ENCODE peak calls at places on chromosomes 3 and 15, in six cellular contexts. O is body of pancreas, X is mucosa of descending colon, Q is A549, Z is left ventricle myocardium inferior, A is GM13976. S is an unnamed sample.

GRCh38 chr3:12724794-12725193 is 34.3 kb downstream of the TMEM40 start:
- DNase-seq in O (no peak), X (no peak), Q (no peak), Z (no peak), A (no peak), S (no peak)

GRCh38 chr15:91849749-91850161 is 3.8 kb upstream of the SLCO3A1 start:
- DNase-seq in O (no peak), X (no peak), Q (peak), Z (no peak), A (no peak), S (no peak)

GRCh38 chr15:98658831-98659699 is 10.7 kb downstream of the IGF1R start:
- DNase-seq in O (peak), X (no peak), Q (peak), Z (no peak), A (peak), S (peak)

GRCh38 chr15:41935566-41936020 is 36.8 kb downstream of the EHD4 start:
- DNase-seq in O (no peak), X (no peak), Q (no peak), Z (no peak), A (no peak), S (no peak)

GRCh38 chr3:16455001-16455400 is 58.5 kb downstream of the RFTN1 start:
- DNase-seq in O (no peak), X (no peak), Q (no peak), Z (peak), A (no peak), S (no peak)

GRCh38 chr15:91311986-91312385 is 211.9 kb downstream of the SV2B start:
- DNase-seq in O (no peak), X (no peak), Q (no peak), Z (no peak), A (no peak), S (peak)

GRCh38 chr3:30221622-30222021 is 384.8 kb upstream of the TGFBR2 start:
- DNase-seq in O (no peak), X (no peak), Q (no peak), Z (no peak), A (no peak), S (no peak)

GRCh38 chr3:151316267-151316991 is at the start of gene GPR87:
- DNase-seq in O (no peak), X (no peak), Q (peak), Z (no peak), A (no peak), S (no peak)

GRCh38 chr15:34325368-34325767 is 12.2 kb downstream of the SLC12A6 start:
- DNase-seq in O (no peak), X (no peak), Q (no peak), Z (no peak), A (no peak), S (no peak)

GRCh38 chr3:47244531-47245100 is 38.0 kb downstream of the KIF9 start:
- DNase-seq in O (no peak), X (no peak), Q (no peak), Z (no peak), A (no peak), S (no peak)

GRCh38 chr3:47245271-47245670 is 37.3 kb downstream of the KIF9 start:
- DNase-seq in O (no peak), X (no peak), Q (no peak), Z (no peak), A (no peak), S (no peak)

GRCh38 chr3:47247131-47248064 is 35.2 kb downstream of the KIF9 start:
- DNase-seq in O (no peak), X (no peak), Q (no peak), Z (no peak), A (no peak), S (no peak)

GRCh38 chr3:47251689-47252088 is 30.9 kb downstream of the KIF9 start:
- DNase-seq in O (no peak), X (no peak), Q (no peak), Z (no peak), A (no peak), S (no peak)

DNA sequence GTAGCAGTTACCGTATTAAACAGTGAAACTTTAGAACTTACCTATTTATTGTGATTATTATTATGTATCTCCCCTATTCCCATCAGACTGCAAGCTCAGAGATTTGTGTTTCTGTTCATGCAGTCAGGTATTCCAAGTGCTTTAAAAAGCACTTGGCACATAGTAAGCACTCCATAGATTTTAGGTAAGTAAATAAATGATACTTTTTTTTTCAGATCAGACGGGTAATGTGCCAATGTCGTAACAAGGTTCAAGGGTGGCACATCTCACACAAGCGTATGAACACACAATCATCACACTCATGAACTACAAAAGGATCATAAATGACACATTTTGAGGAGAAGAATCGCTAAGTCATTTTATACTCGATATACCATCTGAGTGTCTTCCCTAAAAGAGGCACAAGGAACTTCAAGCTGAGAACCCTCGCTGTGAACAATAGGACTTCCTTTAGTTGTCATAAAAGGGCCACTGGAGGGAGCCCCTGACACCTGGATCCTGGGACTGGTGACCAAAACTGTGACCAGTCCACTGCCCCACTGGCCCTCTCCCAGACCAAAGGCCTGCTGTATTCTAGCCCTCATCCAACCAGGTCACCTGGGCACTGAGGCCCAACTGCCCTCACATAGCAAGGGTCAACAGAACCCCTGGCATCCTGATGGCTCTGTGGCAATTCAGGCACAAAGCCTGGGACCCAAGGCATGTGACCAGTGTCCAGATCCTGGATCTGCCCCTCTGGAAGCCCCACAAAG is 32.1 kb downstream of the KIF9 start:
- DNase-seq in O (peak), X (no peak), Q (peak), Z (peak), A (peak), S (peak)
- TF ChIP-seq CTCF in O (peak), X (no peak), Q (peak), Z (peak), A (peak), S (no peak)

GRCh38 chr3:89957461-89957860 is 850.0 kb downstream of the EPHA3 start:
- DNase-seq in O (no peak), X (no peak), Q (no peak), Z (no peak), A (no peak), S (no peak)

GRCh38 chr3:89954135-89954534 is 846.7 kb downstream of the EPHA3 start:
- DNase-seq in O (no peak), X (no peak), Q (no peak), Z (no peak), A (no peak), S (no peak)

GRCh38 chr3:89950772-89951171 is 843.4 kb downstream of the EPHA3 start:
- DNase-seq in O (no peak), X (no peak), Q (no peak), Z (no peak), A (no peak), S (no peak)

GRCh38 chr3:89955141-89955540 is 847.7 kb downstream of the EPHA3 start:
- DNase-seq in O (no peak), X (no peak), Q (no peak), Z (no peak), A (no peak), S (no peak)
- TF ChIP-seq CTCF in O (no peak), X (no peak), Q (no peak), Z (no peak), A (no peak), S (no peak)

GRCh38 chr3:101253429-101253828 is 66.9 kb downstream of the IMPG2 start:
- DNase-seq in O (no peak), X (no peak), Q (no peak), Z (no peak), A (no peak), S (no peak)

GRCh38 chr3:101255441-101255840 is 64.9 kb downstream of the IMPG2 start:
- DNase-seq in O (no peak), X (no peak), Q (no peak), Z (no peak), A (no peak), S (no peak)

GRCh38 chr3:101249512-101249911 is 70.9 kb downstream of the IMPG2 start:
- DNase-seq in O (no peak), X (no peak), Q (no peak), Z (no peak), A (no peak), S (no peak)

GRCh38 chr3:101252307-101252706 is 68.1 kb downstream of the IMPG2 start:
- DNase-seq in O (no peak), X (no peak), Q (no peak), Z (no peak), A (no peak), S (no peak)

DNA sequence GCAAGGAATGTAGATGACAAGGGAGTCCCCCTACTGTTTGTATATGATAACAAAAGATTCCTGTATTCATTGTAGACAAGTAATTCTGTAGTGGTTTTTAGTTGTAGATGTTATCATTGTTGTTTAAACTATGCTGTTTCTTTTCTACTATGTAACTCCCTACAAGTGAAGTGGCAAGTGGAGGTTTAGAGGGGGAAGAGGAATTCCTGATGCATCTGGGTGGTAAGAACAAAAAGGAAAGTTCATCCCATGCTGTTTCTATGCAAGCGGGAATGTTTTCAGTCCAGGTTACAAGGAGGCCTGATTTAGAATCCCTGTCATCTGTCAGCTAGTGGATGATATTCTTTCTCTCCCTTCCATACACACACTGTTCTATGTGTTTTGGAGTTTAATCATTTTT is 67.5 kb downstream of the IMPG2 start:
- DNase-seq in O (no peak), X (no peak), Q (no peak), Z (no peak), A (no peak), S (no peak)
- TF ChIP-seq CTCF in O (no peak), X (no peak), Q (no peak), Z (no peak), A (no peak), S (no peak)

GRCh38 chr3:14389133-14390115 is 13.0 kb upstream of the SLC6A6 start:
- DNase-seq in O (no peak), X (no peak), Q (no peak), Z (no peak), A (no peak), S (no peak)
- TF ChIP-seq CTCF in O (no peak), X (no peak), Q (no peak), Z (no peak), A (no peak), S (no peak)

GRCh38 chr3:46847744-46848143 is 15.5 kb downstream of the MYL3 start:
- DNase-seq in O (no peak), X (peak), Q (no peak), Z (no peak), A (no peak), S (no peak)

GRCh38 chr3:46846624-46847542 is 16.4 kb downstream of the MYL3 start:
- DNase-seq in O (no peak), X (no peak), Q (no peak), Z (no peak), A (no peak), S (no peak)

GRCh38 chr3:46849686-46850467 is 13.4 kb downstream of the MYL3 start:
- DNase-seq in O (no peak), X (no peak), Q (no peak), Z (no peak), A (no peak), S (no peak)

GRCh38 chr3:46849098-46849631 is 14.1 kb downstream of the MYL3 start:
- DNase-seq in O (no peak), X (peak), Q (no peak), Z (no peak), A (no peak), S (peak)

GRCh38 chr3:46848271-46849097 is 14.8 kb downstream of the MYL3 start:
- DNase-seq in O (peak), X (peak), Q (no peak), Z (peak), A (no peak), S (peak)
- TF ChIP-seq CTCF in O (no peak), X (no peak), Q (no peak), Z (peak), A (no peak), S (peak)

S was measured in endothelial cell.